ENCODE peak calls at places on chromosome 4, in six cellular contexts. X is lung; P is fibroblast of mammary gland; N is CD8-positive, alpha-beta memory T cell; O is ACHN; H is frontal cortex. U is an unnamed sample.

GRCh38 chr4:102862747-102863146 is 6.0 kb upstream of the CISD2 start:
- DNase-seq in P (no peak), X (no peak), N (no peak), H (no peak), O (no peak), U (no peak)

GRCh38 chr4:146338512-146338911 is 124.2 kb downstream of the REELD1 start:
- DNase-seq in X (no peak), O (peak), N (no peak), H (no peak), P (peak), U (no peak)

GRCh38 chr4:38314663-38315062 is 349.3 kb upstream of the KLF3 start:
- DNase-seq in O (no peak), P (no peak), H (no peak), X (no peak), N (no peak), U (no peak)

GRCh38 chr4:10611673-10612072 is 72.9 kb downstream of the CLNK start:
- DNase-seq in H (no peak), O (peak), P (peak), N (no peak), X (no peak), U (no peak)

GRCh38 chr4:1044469-1045192 is 33.2 kb downstream of the FGFRL1 start:
- DNase-seq in P (peak), N (no peak), O (no peak), X (no peak), H (no peak), U (no peak)

GRCh38 chr4:183905593-183906485 is 732 bp downstream of the STOX2 start:
- DNase-seq in P (peak), N (no peak), O (peak), H (peak), X (peak), U (no peak)

GRCh38 chr4:114673306-114673705 is 74.7 kb downstream of the UGT8 start:
- DNase-seq in N (no peak), O (no peak), X (no peak), P (no peak), H (no peak), U (no peak)

GRCh38 chr4:6962211-6963041 is 52.8 kb downstream of the TBC1D14 start:
- DNase-seq in X (no peak), N (no peak), P (no peak), O (no peak), H (peak), U (no peak)

GRCh38 chr4:39933689-39934590 is 43.8 kb downstream of the PDS5A start:
- DNase-seq in O (no peak), H (no peak), N (no peak), P (peak), X (no peak), U (no peak)

GRCh38 chr4:94590493-94590892 is 138.8 kb downstream of the PDLIM5 start:
- DNase-seq in N (no peak), O (no peak), P (no peak), H (no peak), X (no peak), U (no peak)

GRCh38 chr4:159070742-159071141 is 32.1 kb upstream of the RAPGEF2 start:
- DNase-seq in P (peak), H (no peak), N (no peak), O (no peak), X (no peak), U (no peak)

GRCh38 chr4:170089743-170090666 is at the start of gene AADAT:
- DNase-seq in P (peak), N (no peak), X (peak), O (peak), H (peak), U (no peak)

GRCh38 chr4:826508-827208 is 729 bp upstream of the CPLX1 start:
- DNase-seq in H (no peak), N (no peak), O (no peak), P (no peak), X (no peak), U (no peak)

GRCh38 chr4:180767330-180767729 is 1475.9 kb upstream of the TENM3 start:
- DNase-seq in O (no peak), X (no peak), H (no peak), N (no peak), P (no peak), U (no peak)